ENCODE peak calls at places on chromosomes 4 and X, in four cellular contexts. W is A549, L is right lobe of liver, K is esophagus squamous epithelium. O is an unnamed sample.

GRCh38 chrX:16671005-16671404 is 21.0 kb downstream of the S100G start:
- DNase-seq in W (peak; percentile 42), L (no peak), K (no peak), O (no peak)

GRCh38 chr4:70637239-70637920 is 8.8 kb downstream of the ENAM start:
- DNase-seq in L (no peak), K (no peak), W (no peak), O (no peak)

GRCh38 chrX:125203379-125203736 is 116.3 kb upstream of the TEX13C start:
- DNase-seq in L (no peak), K (no peak), W (no peak), O (no peak)

GRCh38 chr4:28868831-28869230 is 1851.3 kb upstream of the PCDH7 start:
- DNase-seq in K (no peak), W (no peak), L (no peak), O (no peak)

GRCh38 chr4:168794092-168794707 is 215.9 kb downstream of the CBR4 start:
- DNase-seq in W (no peak), L (no peak), K (no peak), O (no peak)

GRCh38 chr4:1588306-1588705 is 95.8 kb downstream of the FAM53A start:
- DNase-seq in L (peak; percentile 23), K (no peak), W (no peak), O (no peak)

GRCh38 chr4:48909697-48910096 is 3.1 kb upstream of the OCIAD2 start:
- DNase-seq in L (no peak), W (peak; percentile 82), K (no peak), O (no peak)

GRCh38 chrX:135522132-135522530 is 1.7 kb downstream of the INTS6L start:
- DNase-seq in K (no peak), W (no peak), L (no peak), O (no peak)

GRCh38 chr4:105634402-105634801 is 74.1 kb downstream of the INTS12 start:
- DNase-seq in L (no peak), W (no peak), K (no peak), O (no peak)

GRCh38 chr4:86296865-86297264 is 63.0 kb downstream of the MAPK10 start:
- DNase-seq in K (no peak), L (no peak), W (no peak), O (no peak)

GRCh38 chr4:150874386-150875226 is 140.5 kb downstream of the LRBA start:
- DNase-seq in W (no peak), L (peak; percentile 79), K (no peak), O (no peak)

GRCh38 chr4:168683595-168683994 is 186.7 kb downstream of the PALLD start:
- DNase-seq in L (no peak), W (no peak), K (no peak), O (no peak)

GRCh38 chr4:14772388-14772787 is 229.9 kb upstream of the CPEB2 start:
- DNase-seq in W (no peak), L (no peak), K (no peak), O (no peak)

GRCh38 chr4:81688085-81688484 is 216.4 kb upstream of the RASGEF1B start:
- DNase-seq in K (no peak), L (peak; percentile 52), W (peak; percentile 0), O (no peak)

GRCh38 chr4:72326692-72327632 is 242.1 kb downstream of the ADAMTS3 start:
- DNase-seq in K (no peak), W (peak; percentile 32), L (no peak), O (no peak)

GRCh38 chr4:9889306-9889705 is 107.9 kb downstream of the DRD5 start:
- DNase-seq in L (no peak), K (no peak), W (no peak), O (no peak)

GRCh38 chr4:57719451-57719850 is 609.3 kb upstream of the IGFBP7 start:
- DNase-seq in K (no peak), W (no peak), L (no peak), O (no peak)

GRCh38 chr4:179447308-179447707 is 2005.1 kb upstream of the AGA start:
- DNase-seq in L (no peak), K (no peak), W (no peak), O (no peak)

GRCh38 chr4:121139533-121140222 is 24.4 kb downstream of the TNIP3 start:
- DNase-seq in W (no peak), K (no peak), L (no peak), O (no peak)

GRCh38 chr4:52952540-52952939 is 90.4 kb downstream of the RASL11B start:
- DNase-seq in L (no peak), W (no peak), K (no peak), O (no peak)

GRCh38 chr4:155906554-155907247 is 3.2 kb downstream of the TDO2 start:
- DNase-seq in K (no peak), L (no peak), W (peak; percentile 16), O (no peak)

GRCh38 chrX:140971385-140971784 is 31.0 kb upstream of the SPANXB1 start:
- DNase-seq in K (no peak), W (no peak), L (no peak), O (no peak)

GRCh38 chr4:113575391-113575790 is 186.1 kb downstream of the CAMK2D start:
- DNase-seq in W (no peak), L (no peak), K (no peak), O (no peak)

GRCh38 chr4:65193985-65194384 is 476.3 kb downstream of the EPHA5 start:
- DNase-seq in K (no peak), W (no peak), L (no peak), O (no peak)

GRCh38 chrX:154775611-154776349 is 13.1 kb downstream of the DKC1 start:
- DNase-seq in W (no peak), K (no peak), L (no peak), O (no peak)

GRCh38 chr4:148704291-148704690 is 262.1 kb upstream of the NR3C2 start:
- DNase-seq in W (no peak), K (no peak), L (no peak), O (no peak)

GRCh38 chr4:108794136-108794535 is 31.3 kb upstream of the ETNPPL start:
- DNase-seq in W (no peak), K (no peak), L (peak; percentile 51), O (no peak)

GRCh38 chr4:173332021-173332487 is 2.1 kb downstream of the HMGB2 start:
- DNase-seq in K (no peak), L (no peak), W (no peak), O (no peak)

GRCh38 chrX:70456256-70456655 is 11.6 kb downstream of the DLG3 start:
- DNase-seq in W (no peak), L (no peak), K (no peak), O (no peak)

GRCh38 chr4:153022233-153022632 is 86.1 kb downstream of the FHDC1 start:
- DNase-seq in K (no peak), W (no peak), L (no peak), O (no peak)

GRCh38 chrX:123764967-123765871 is 32.4 kb upstream of the THOC2 start:
- DNase-seq in K (peak; percentile 6), L (peak; percentile 79), W (peak; percentile 91), O (peak; percentile 77)

GRCh38 chrX:32448320-32448719 is 763.0 kb downstream of the DMD start:
- DNase-seq in W (no peak), L (no peak), K (no peak), O (no peak)

GRCh38 chr4:97942137-97942536 is 201.1 kb downstream of the STPG2 start:
- DNase-seq in W (no peak), L (no peak), K (no peak), O (no peak)

GRCh38 chr4:81173213-81173612 is 41.8 kb downstream of the PRKG2 start:
- DNase-seq in L (no peak), W (peak; percentile 5), K (no peak), O (no peak)

GRCh38 chr4:102734591-102735385 is 26.0 kb downstream of the MANBA start:
- DNase-seq in W (no peak), L (no peak), K (no peak), O (no peak)

GRCh38 chrX:131779313-131779712 is 235.4 kb downstream of the OR13H1 start:
- DNase-seq in W (no peak), K (no peak), L (no peak), O (no peak)

GRCh38 chr4:163166041-163166579 is 580 bp downstream of the NAF1 start:
- DNase-seq in L (peak; percentile 58), W (peak; percentile 52), K (peak; percentile 4), O (peak; percentile 36)

GRCh38 chr4:72418458-72418857 is 150.6 kb downstream of the ADAMTS3 start:
- DNase-seq in K (no peak), L (peak; percentile 56), W (no peak), O (no peak)

GRCh38 chr4:39825741-39826231 is 127.8 kb downstream of the UBE2K start:
- DNase-seq in W (peak; percentile 49), L (no peak), K (no peak), O (no peak)

GRCh38 chr4:184344435-184344834 is 126.8 kb upstream of the ENPP6 start:
- DNase-seq in W (no peak), L (no peak), K (no peak), O (no peak)

GRCh38 chr4:184344899-184345572 is 127.4 kb upstream of the ENPP6 start:
- DNase-seq in K (no peak), W (no peak), L (no peak), O (no peak)

GRCh38 chr4:184342167-184342856 is 124.6 kb upstream of the ENPP6 start:
- DNase-seq in W (no peak), K (no peak), L (peak; percentile 15), O (no peak)

GRCh38 chr4:184345573-184345922 is 127.9 kb upstream of the ENPP6 start:
- DNase-seq in W (no peak), K (no peak), L (peak; percentile 72), O (no peak)

GRCh38 chr4:184343400-184344177 is 125.9 kb upstream of the ENPP6 start:
- DNase-seq in K (peak; percentile 25), W (peak; percentile 63), L (peak; percentile 84), O (peak; percentile 66)
- TF ChIP-seq POLR2A in K (no peak), W (no peak), L (peak; percentile 52), O (no peak)

GRCh38 chrX:44873415-44874270 is 655 bp downstream of the KDM6A start:
- DNase-seq in K (no peak), L (peak; percentile 56), W (peak; percentile 56), O (peak; percentile 50)
- TF ChIP-seq POLR2A in K (no peak), L (peak; percentile 22), W (no peak), O (no peak)

DNA sequence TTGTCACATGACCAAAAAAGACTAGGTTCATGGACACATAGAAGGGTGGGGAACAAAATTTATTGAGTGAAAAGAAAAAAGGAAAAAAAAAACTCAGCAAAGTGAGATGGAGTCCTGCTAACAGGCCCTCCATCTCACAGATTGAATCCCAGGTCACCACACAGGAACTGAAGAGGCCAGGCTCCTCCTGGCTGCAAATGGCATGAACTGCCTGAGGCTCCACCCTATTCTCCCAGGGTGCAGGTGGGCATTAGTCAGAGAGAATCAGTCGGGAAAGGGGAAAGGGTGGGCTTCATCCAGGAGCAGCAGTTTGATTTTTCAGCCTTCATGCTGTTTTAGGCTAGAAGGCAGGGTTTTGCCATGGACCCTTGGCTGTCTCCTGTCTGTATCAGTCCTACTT is 128.5 kb upstream of the GRID2 start:
- DNase-seq in L (no peak), W (no peak), K (no peak), O (no peak)
- TF ChIP-seq POLR2A in L (no peak), W (no peak), K (no peak), O (no peak)

DNA sequence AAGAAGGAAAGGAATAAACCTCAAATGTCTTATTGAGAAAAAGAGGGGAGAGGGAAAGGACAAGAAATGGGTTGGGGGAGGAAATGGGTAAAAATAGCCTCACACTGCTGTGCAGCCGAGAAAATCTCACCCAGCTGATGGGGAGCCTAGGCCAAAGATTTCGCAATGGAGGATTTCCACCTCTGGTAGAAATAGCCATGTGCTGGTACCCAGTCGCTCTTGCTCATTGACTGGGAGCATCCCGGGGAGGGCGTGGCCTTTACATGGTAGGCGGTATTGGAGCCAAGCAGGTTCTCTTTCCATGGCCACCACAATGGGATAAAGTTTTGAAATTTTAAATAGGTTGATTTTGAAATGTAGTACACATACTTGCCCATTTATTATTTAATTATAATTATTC is 255.1 kb upstream of the LDB2 start:
- DNase-seq in W (no peak), L (no peak), K (no peak), O (no peak)
- TF ChIP-seq POLR2A in W (no peak), L (no peak), K (no peak), O (no peak)

O was measured in breast epithelium.